ENCODE peak calls at places on chromosomes 7 and 10, in four cellular contexts. One of them, this sample, is unnamed.
A peak's percentile ranks its signal among the peaks of the same experiment; 100 is the strongest.

GRCh38 chr10:133180915-133181639 is 21.1 kb downstream of the KNDC1 start:
- DNase-seq in cardiac muscle cell: no peak
- DNase-seq in tibial artery: no peak
- DNase-seq in CD8-positive, alpha-beta memory T cell: no peak
- DNase-seq in this sample: no peak

GRCh38 chr10:8543361-8544056 is 489.0 kb downstream of the GATA3 start:
- DNase-seq in cardiac muscle cell: no peak
- DNase-seq in tibial artery: no peak
- DNase-seq in CD8-positive, alpha-beta memory T cell: no peak
- DNase-seq in this sample: no peak

GRCh38 chr10:120970595-120971529 is 119.7 kb downstream of the WDR11 start:
- DNase-seq in cardiac muscle cell: no peak
- DNase-seq in tibial artery: no peak
- DNase-seq in CD8-positive, alpha-beta memory T cell: no peak
- DNase-seq in this sample: no peak

GRCh38 chr10:4246881-4247358 is 461.9 kb upstream of the KLF6 start:
- DNase-seq in cardiac muscle cell: peak; percentile 88
- DNase-seq in tibial artery: no peak
- DNase-seq in CD8-positive, alpha-beta memory T cell: no peak
- DNase-seq in this sample: no peak

GRCh38 chr10:124323145-124323725 is 95.5 kb downstream of the OAT start:
- DNase-seq in cardiac muscle cell: peak; percentile 37
- DNase-seq in tibial artery: no peak
- DNase-seq in CD8-positive, alpha-beta memory T cell: no peak
- DNase-seq in this sample: no peak

GRCh38 chr10:5645944-5646617 is 20.3 kb downstream of the ASB13 start:
- DNase-seq in cardiac muscle cell: no peak
- DNase-seq in tibial artery: no peak
- DNase-seq in CD8-positive, alpha-beta memory T cell: no peak
- DNase-seq in this sample: no peak

GRCh38 chr10:128029280-128029618 is 97.0 kb downstream of the MKI67 start:
- DNase-seq in cardiac muscle cell: no peak
- DNase-seq in tibial artery: no peak
- DNase-seq in CD8-positive, alpha-beta memory T cell: no peak
- DNase-seq in this sample: no peak

GRCh38 chr7:20283385-20283784 is 47.3 kb upstream of the ITGB8 start:
- DNase-seq in cardiac muscle cell: no peak
- DNase-seq in tibial artery: no peak
- DNase-seq in CD8-positive, alpha-beta memory T cell: no peak
- DNase-seq in this sample: no peak

GRCh38 chr10:69397972-69398371 is 18.7 kb downstream of the TACR2 start:
- DNase-seq in cardiac muscle cell: peak; percentile 89
- DNase-seq in tibial artery: no peak
- DNase-seq in CD8-positive, alpha-beta memory T cell: no peak
- DNase-seq in this sample: no peak

GRCh38 chr7:129150199-129150996 is 5.9 kb downstream of the TSPAN33 start:
- DNase-seq in cardiac muscle cell: peak; percentile 12
- DNase-seq in tibial artery: no peak
- DNase-seq in CD8-positive, alpha-beta memory T cell: no peak
- DNase-seq in this sample: no peak

GRCh38 chr10:89299031-89299430 is 2.8 kb upstream of the IFIT2 start:
- DNase-seq in cardiac muscle cell: no peak
- DNase-seq in tibial artery: no peak
- DNase-seq in CD8-positive, alpha-beta memory T cell: no peak
- DNase-seq in this sample: no peak

GRCh38 chr10:89302628-89303027 is 782 bp downstream of the IFIT2 start:
- DNase-seq in cardiac muscle cell: no peak
- DNase-seq in tibial artery: no peak
- DNase-seq in CD8-positive, alpha-beta memory T cell: no peak
- DNase-seq in this sample: no peak

GRCh38 chr10:89301721-89302445 is at the start of gene IFIT2:
- DNase-seq in cardiac muscle cell: peak; percentile 73
- DNase-seq in tibial artery: peak; percentile 46
- DNase-seq in CD8-positive, alpha-beta memory T cell: peak; percentile 53
- DNase-seq in this sample: peak; percentile 51

GRCh38 chr10:89303161-89303560 is 1.3 kb downstream of the IFIT2 start:
- DNase-seq in cardiac muscle cell: no peak
- DNase-seq in tibial artery: no peak
- DNase-seq in CD8-positive, alpha-beta memory T cell: no peak
- DNase-seq in this sample: no peak

DNA sequence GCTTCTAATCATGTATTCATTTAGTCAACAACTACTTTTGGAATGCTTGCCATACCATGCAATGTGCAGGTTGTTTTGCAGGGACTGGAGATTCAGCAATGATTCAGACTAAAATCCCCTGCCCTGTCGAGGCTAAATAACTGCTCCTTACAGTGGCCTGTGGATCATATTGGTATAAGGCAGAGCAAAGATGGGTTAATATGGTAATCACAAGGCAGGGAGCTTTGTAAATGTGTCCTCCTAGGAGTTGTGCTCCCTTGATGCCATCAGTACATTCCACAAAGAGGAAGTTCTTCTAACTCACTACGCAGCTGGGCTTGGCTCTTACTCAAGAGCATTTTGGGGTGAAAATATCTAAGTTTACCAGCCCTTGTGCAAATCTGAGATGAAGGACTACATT is 615 bp upstream of the IFIT2 start:
- DNase-seq in cardiac muscle cell: peak; percentile 66
- DNase-seq in tibial artery: peak; percentile 43
- DNase-seq in CD8-positive, alpha-beta memory T cell: no peak
- DNase-seq in this sample: no peak
- H3K27ac ChIP-seq in cardiac muscle cell: no peak overlapping the region
- H3K27ac ChIP-seq in tibial artery: peak overlapping the region; percentile 90
- H3K27ac ChIP-seq in CD8-positive, alpha-beta memory T cell: peak overlapping the region; percentile 72
- H3K27ac ChIP-seq in this sample: peak overlapping the region; percentile 94

GRCh38 chr10:101064415-101065030 is 2.7 kb downstream of the KAZALD1 start:
- DNase-seq in cardiac muscle cell: no peak
- DNase-seq in tibial artery: no peak
- DNase-seq in CD8-positive, alpha-beta memory T cell: no peak
- DNase-seq in this sample: no peak

GRCh38 chr10:101062231-101063161 is 707 bp downstream of the KAZALD1 start:
- DNase-seq in cardiac muscle cell: peak; percentile 59
- DNase-seq in tibial artery: no peak
- DNase-seq in CD8-positive, alpha-beta memory T cell: peak; percentile 31
- DNase-seq in this sample: peak; percentile 45

GRCh38 chr10:101061814-101062230 is at the start of gene KAZALD1:
- DNase-seq in cardiac muscle cell: no peak
- DNase-seq in tibial artery: no peak
- DNase-seq in CD8-positive, alpha-beta memory T cell: no peak
- DNase-seq in this sample: no peak

GRCh38 chr10:101063548-101064414 is 2.0 kb downstream of the KAZALD1 start:
- DNase-seq in cardiac muscle cell: no peak
- DNase-seq in tibial artery: no peak
- DNase-seq in CD8-positive, alpha-beta memory T cell: no peak
- DNase-seq in this sample: no peak

DNA sequence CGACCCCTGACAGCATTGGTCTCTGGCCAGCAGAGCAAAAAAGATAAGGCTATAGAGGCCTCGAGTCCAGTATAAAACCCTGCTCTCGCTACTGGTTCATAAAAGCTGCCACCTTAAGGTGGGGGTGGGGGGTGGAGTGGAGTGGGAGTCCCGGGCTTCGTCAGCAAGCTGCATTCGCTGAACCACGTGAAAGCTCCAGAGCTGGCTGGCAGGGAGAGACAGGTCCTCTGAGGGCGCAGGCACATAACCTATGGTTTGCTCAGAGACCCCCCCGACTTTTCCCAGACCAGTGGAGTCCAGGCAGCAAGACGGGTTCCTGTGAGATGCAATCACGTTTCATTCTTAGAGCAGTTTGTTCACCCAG is 1.4 kb downstream of the KAZALD1 start:
- DNase-seq in cardiac muscle cell: no peak
- DNase-seq in tibial artery: no peak
- DNase-seq in CD8-positive, alpha-beta memory T cell: no peak
- DNase-seq in this sample: no peak
- H3K27ac ChIP-seq in cardiac muscle cell: peak overlapping the region; percentile 99
- H3K27ac ChIP-seq in tibial artery: peak overlapping the region; percentile 95
- H3K27ac ChIP-seq in CD8-positive, alpha-beta memory T cell: peak overlapping the region; percentile 77
- H3K27ac ChIP-seq in this sample: no peak overlapping the region

DNA sequence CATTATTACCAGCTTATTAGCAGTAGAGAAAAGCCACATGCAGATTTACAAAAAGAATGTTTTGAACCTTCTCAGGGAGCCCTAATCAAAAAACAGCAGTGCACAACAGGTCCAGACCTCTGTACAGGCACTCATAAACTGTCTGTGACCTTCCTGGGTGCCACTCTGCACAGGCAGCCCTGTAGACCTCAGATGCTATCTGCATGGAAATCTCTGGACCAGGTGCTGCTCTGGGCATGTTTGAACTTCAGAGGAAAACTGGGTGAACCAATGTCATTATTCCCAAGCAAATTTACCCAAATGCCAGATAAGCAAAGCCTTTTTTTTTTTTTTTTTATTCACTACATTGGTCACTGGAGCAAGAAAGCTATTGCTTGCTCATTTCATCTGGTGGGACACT is 104.2 kb downstream of the NPY start:
- DNase-seq in cardiac muscle cell: no peak
- DNase-seq in tibial artery: no peak
- DNase-seq in CD8-positive, alpha-beta memory T cell: no peak
- DNase-seq in this sample: no peak
- H3K27ac ChIP-seq in cardiac muscle cell: no peak overlapping the region
- H3K27ac ChIP-seq in tibial artery: no peak overlapping the region
- H3K27ac ChIP-seq in CD8-positive, alpha-beta memory T cell: no peak overlapping the region
- H3K27ac ChIP-seq in this sample: no peak overlapping the region

GRCh38 chr10:101354584-101355070 is 662 bp downstream of the BTRC start:
- DNase-seq in cardiac muscle cell: no peak
- DNase-seq in tibial artery: no peak
- DNase-seq in CD8-positive, alpha-beta memory T cell: no peak
- DNase-seq in this sample: no peak

GRCh38 chr10:101357958-101358357 is 4.0 kb downstream of the BTRC start:
- DNase-seq in cardiac muscle cell: no peak
- DNase-seq in tibial artery: no peak
- DNase-seq in CD8-positive, alpha-beta memory T cell: no peak
- DNase-seq in this sample: no peak

GRCh38 chr10:101353692-101354583 is at the start of gene BTRC:
- DNase-seq in cardiac muscle cell: peak; percentile 100
- DNase-seq in tibial artery: peak; percentile 96
- DNase-seq in CD8-positive, alpha-beta memory T cell: peak; percentile 98
- DNase-seq in this sample: peak; percentile 99

GRCh38 chr10:101356132-101356531 is 2.2 kb downstream of the BTRC start:
- DNase-seq in cardiac muscle cell: no peak
- DNase-seq in tibial artery: no peak
- DNase-seq in CD8-positive, alpha-beta memory T cell: no peak
- DNase-seq in this sample: no peak

GRCh38 chr10:101355307-101355706 is 1.3 kb downstream of the BTRC start:
- DNase-seq in cardiac muscle cell: no peak
- DNase-seq in tibial artery: no peak
- DNase-seq in CD8-positive, alpha-beta memory T cell: no peak
- DNase-seq in this sample: no peak
- H3K27ac ChIP-seq in cardiac muscle cell: peak overlapping the region; percentile 88
- H3K27ac ChIP-seq in tibial artery: no peak overlapping the region
- H3K27ac ChIP-seq in CD8-positive, alpha-beta memory T cell: no peak overlapping the region
- H3K27ac ChIP-seq in this sample: no peak overlapping the region